ENCODE peak calls at places on chromosome 22, in six cellular contexts. L, P, J, M, T and N are unnamed samples.

GRCh38 chr22:39226353-39226752 is 18.4 kb downstream of the PDGFB start:
- DNase-seq in T (no peak), L (no peak), M (no peak), J (no peak), P (no peak), N (no peak)

GRCh38 chr22:35008213-35008612 is 57.7 kb upstream of the ISX start:
- DNase-seq in T (no peak), L (no peak), M (no peak), J (no peak), P (no peak), N (no peak)

GRCh38 chr22:28232231-28232630 is 313.2 kb upstream of the PITPNB start:
- DNase-seq in T (no peak), M (no peak), P (no peak), J (no peak), L (no peak), N (no peak)

GRCh38 chr22:39926175-39927152 is 25.6 kb downstream of the GRAP2 start:
- DNase-seq in L (no peak), J (no peak), T (no peak), M (no peak), P (no peak), N (no peak)

GRCh38 chr22:19718255-19719054 is 4.2 kb downstream of the SEPTIN5 start:
- DNase-seq in T (no peak), J (no peak), M (no peak), P (no peak), L (no peak), N (no peak)

GRCh38 chr22:40415531-40416266 is 45.3 kb downstream of the SGSM3 start:
- DNase-seq in P (no peak), M (no peak), J (peak; percentile 12), L (no peak), T (no peak), N (no peak)

GRCh38 chr22:36692280-36692679 is 11.3 kb downstream of the CACNG2 start:
- DNase-seq in L (no peak), P (no peak), T (no peak), J (no peak), M (no peak), N (no peak)

GRCh38 chr22:40040927-40041326 is 46.2 kb downstream of the FAM83F start:
- DNase-seq in J (no peak), T (no peak), P (no peak), L (no peak), M (peak; percentile 58), N (no peak)

DNA sequence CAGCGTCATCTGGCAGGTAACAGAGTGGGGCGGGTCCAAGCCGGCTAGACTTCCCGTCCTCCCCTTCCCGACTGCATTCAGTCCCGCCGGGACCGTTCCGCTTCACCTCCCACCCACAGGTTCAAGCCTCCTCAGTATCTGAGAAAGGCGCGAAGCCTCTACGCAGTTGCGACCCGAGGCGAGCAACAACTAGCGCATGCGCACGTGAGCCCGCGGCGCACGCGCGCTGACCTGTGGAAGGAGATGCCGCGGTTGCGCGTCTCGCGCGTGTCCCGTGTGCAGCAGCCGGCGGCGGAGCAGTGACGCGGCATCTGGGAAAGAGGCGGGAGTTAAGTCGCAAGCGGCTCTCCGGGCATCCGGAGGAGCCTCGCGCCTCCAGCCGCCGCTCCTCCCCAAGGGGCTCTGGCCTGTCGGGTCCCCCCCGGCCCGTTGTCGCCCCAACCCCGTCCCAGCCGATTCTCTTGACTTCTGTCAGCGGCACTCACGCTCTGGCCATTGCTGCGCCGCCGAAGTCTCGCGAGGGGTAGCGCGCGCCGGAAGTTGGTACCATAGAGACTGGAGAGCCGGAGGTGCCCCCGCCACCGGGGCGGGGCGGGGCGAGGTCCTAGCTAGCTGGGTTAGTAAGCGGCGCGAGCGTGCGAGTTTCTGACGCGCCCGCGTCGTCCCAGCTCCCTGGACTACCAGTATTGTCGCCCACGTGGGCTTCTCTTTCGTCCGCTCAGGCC is at the start of gene THAP7:
- DNase-seq in L (peak; percentile 95), M (peak; percentile 98), T (peak; percentile 65), J (peak; percentile 93), P (peak; percentile 93), N (peak; percentile 97)
- H3K4ac ChIP-seq in L (no peak within 1 kb of the TSS), M (peak within 1 kb of the TSS; percentile 62), T (peak within 1 kb of the TSS; percentile 97), J (peak within 1 kb of the TSS; percentile 90), P (peak within 1 kb of the TSS; percentile 98), N (peak within 1 kb of the TSS; percentile 55)

GRCh38 chr22:50211147-50211546 is 10.3 kb downstream of the SELENOO start:
- DNase-seq in P (no peak), J (peak; percentile 6), M (no peak), L (no peak), T (no peak), N (no peak)
- H4K91ac ChIP-seq in P (no peak overlapping the region), J (no peak overlapping the region), M (no peak overlapping the region), L (no peak overlapping the region), T (no peak overlapping the region), N (no peak overlapping the region)

DNA sequence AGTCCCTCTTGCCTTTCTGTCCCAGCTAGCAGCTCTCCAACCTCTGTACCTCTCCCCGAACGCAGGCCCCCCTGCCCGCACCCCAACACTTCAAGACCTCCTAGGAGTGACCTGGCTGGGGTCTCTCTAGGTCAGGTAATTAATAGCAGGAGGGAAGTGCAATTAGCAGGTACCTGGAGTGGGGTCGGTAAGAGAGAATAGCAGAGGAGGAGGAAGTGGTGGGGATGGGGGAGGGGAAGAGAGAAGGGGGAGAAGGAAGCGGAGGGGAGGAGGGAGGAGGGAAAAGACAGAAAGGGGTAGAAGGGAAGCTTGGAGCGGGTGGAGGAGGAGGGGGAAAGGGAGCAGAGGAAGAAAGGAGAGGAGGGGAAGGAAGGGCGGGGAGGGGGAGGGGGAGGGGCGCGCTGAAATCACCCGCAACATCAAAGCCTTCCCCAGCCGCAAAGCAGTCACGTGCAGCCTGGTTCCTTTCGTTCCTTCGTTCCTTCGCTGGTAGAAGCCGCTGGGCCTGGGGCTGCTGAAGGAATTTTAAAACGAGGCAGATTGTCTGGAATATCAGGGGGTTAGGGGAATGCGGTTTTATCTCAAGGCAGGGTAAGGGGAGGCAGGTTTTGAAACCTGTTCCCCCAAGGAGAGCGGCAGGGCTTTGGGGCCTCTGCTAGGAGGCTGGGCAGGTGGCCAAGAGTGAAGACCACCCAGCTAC is 29.3 kb upstream of the TCF20 start:
- DNase-seq in M (no peak), J (no peak), P (no peak), L (peak; percentile 77), T (no peak), N (no peak)
- H2AK5ac ChIP-seq in M (no peak overlapping the region), J (no peak overlapping the region), P (peak overlapping the region; percentile 92), L (no peak overlapping the region), T (peak overlapping the region; percentile 5), N (no peak overlapping the region)

GRCh38 chr22:46061431-46062231 is 84.7 kb upstream of the WNT7B start:
- DNase-seq in L (peak; percentile 69), P (peak; percentile 91), T (no peak), M (no peak), J (no peak), N (no peak)
- H3K4ac ChIP-seq in L (no peak overlapping the region), P (no peak overlapping the region), T (no peak overlapping the region), M (no peak overlapping the region), J (no peak overlapping the region), N (no peak overlapping the region)

GRCh38 chr22:44639891-44640617 is 62.0 kb upstream of the PRR5 start:
- DNase-seq in P (no peak), L (peak; percentile 30), T (no peak), J (no peak), M (no peak), N (no peak)
- H4K91ac ChIP-seq in P (no peak overlapping the region), L (no peak overlapping the region), T (no peak overlapping the region), J (no peak overlapping the region), M (no peak overlapping the region), N (no peak overlapping the region)

GRCh38 chr22:33018232-33018864 is 39.8 kb downstream of the SYN3 start:
- DNase-seq in T (peak; percentile 34), M (peak; percentile 48), P (peak; percentile 48), L (peak; percentile 78), J (peak; percentile 29), N (peak; percentile 83)
- H2AK5ac ChIP-seq in T (no peak overlapping the region), M (no peak overlapping the region), P (no peak overlapping the region), L (no peak overlapping the region), J (no peak overlapping the region), N (no peak overlapping the region)

GRCh38 chr22:22599248-22599647 is 40.2 kb upstream of the PRAME start:
- DNase-seq in P (no peak), T (no peak), M (no peak), L (no peak), J (no peak), N (no peak)
- H3K4ac ChIP-seq in P (no peak overlapping the region), T (no peak overlapping the region), M (no peak overlapping the region), L (no peak overlapping the region), J (no peak overlapping the region), N (no peak overlapping the region)

GRCh38 chr22:41905411-41906202 is 9.3 kb downstream of the SHISA8 start:
- DNase-seq in J (no peak), T (no peak), M (no peak), P (no peak), L (peak; percentile 26), N (no peak)
- H4K91ac ChIP-seq in J (no peak overlapping the region), T (no peak overlapping the region), M (peak overlapping the region; percentile 16), P (no peak overlapping the region), L (no peak overlapping the region), N (no peak overlapping the region)

GRCh38 chr22:30159082-30159481 is 78.8 kb downstream of the HORMAD2 start:
- DNase-seq in P (no peak), L (no peak), J (no peak), T (no peak), M (peak; percentile 19), N (no peak)
- H2AK5ac ChIP-seq in P (no peak overlapping the region), L (no peak overlapping the region), J (no peak overlapping the region), T (no peak overlapping the region), M (no peak overlapping the region), N (no peak overlapping the region)